ENCODE peak calls at places on chromosomes 7 and 10, in eight cellular contexts. One of them, this sample, is unnamed.

GRCh38 chr7:20892776-20893175 is 106.1 kb upstream of the SP8 start:
- DNase-seq in brain microvascular endothelial cell: no peak
- DNase-seq in cardiac muscle cell: no peak
- DNase-seq in CD4-positive, alpha-beta T cell: no peak
- DNase-seq in glutamatergic neuron: no peak
- DNase-seq in cardiac fibroblast: no peak
- DNase-seq in esophagus muscularis mucosa: no peak
- DNase-seq in tibial artery: no peak
- DNase-seq in this sample: no peak

GRCh38 chr10:110368002-110368401 is 63.3 kb upstream of the SMNDC1 start:
- DNase-seq in tibial artery: peak
- DNase-seq in brain microvascular endothelial cell: peak
- DNase-seq in cardiac fibroblast: peak
- DNase-seq in cardiac muscle cell: peak
- DNase-seq in CD4-positive, alpha-beta T cell: no peak
- DNase-seq in glutamatergic neuron: no peak
- DNase-seq in esophagus muscularis mucosa: no peak
- DNase-seq in this sample: no peak

GRCh38 chr7:147563669-147564068 is 1026.9 kb upstream of the C7orf33 start:
- DNase-seq in cardiac muscle cell: no peak
- DNase-seq in tibial artery: no peak
- DNase-seq in glutamatergic neuron: no peak
- DNase-seq in esophagus muscularis mucosa: no peak
- DNase-seq in CD4-positive, alpha-beta T cell: no peak
- DNase-seq in brain microvascular endothelial cell: no peak
- DNase-seq in cardiac fibroblast: no peak
- DNase-seq in this sample: no peak

GRCh38 chr7:65968256-65969185 is 13.5 kb downstream of the GUSB start:
- DNase-seq in brain microvascular endothelial cell: no peak
- DNase-seq in cardiac fibroblast: no peak
- DNase-seq in cardiac muscle cell: no peak
- DNase-seq in esophagus muscularis mucosa: no peak
- DNase-seq in glutamatergic neuron: no peak
- DNase-seq in tibial artery: peak
- DNase-seq in CD4-positive, alpha-beta T cell: no peak
- DNase-seq in this sample: no peak

GRCh38 chr10:122308487-122309141 is 37.5 kb downstream of the BTBD16 start:
- DNase-seq in cardiac muscle cell: no peak
- DNase-seq in esophagus muscularis mucosa: no peak
- DNase-seq in tibial artery: no peak
- DNase-seq in glutamatergic neuron: no peak
- DNase-seq in cardiac fibroblast: no peak
- DNase-seq in CD4-positive, alpha-beta T cell: no peak
- DNase-seq in brain microvascular endothelial cell: no peak
- DNase-seq in this sample: no peak

GRCh38 chr10:118213456-118213855 is 128.7 kb downstream of the FAM204A start:
- DNase-seq in glutamatergic neuron: no peak
- DNase-seq in brain microvascular endothelial cell: no peak
- DNase-seq in CD4-positive, alpha-beta T cell: no peak
- DNase-seq in esophagus muscularis mucosa: no peak
- DNase-seq in cardiac muscle cell: no peak
- DNase-seq in tibial artery: no peak
- DNase-seq in cardiac fibroblast: no peak
- DNase-seq in this sample: no peak

GRCh38 chr7:134694299-134694698 is 47.6 kb downstream of the BPGM start:
- DNase-seq in cardiac muscle cell: peak
- DNase-seq in tibial artery: no peak
- DNase-seq in esophagus muscularis mucosa: no peak
- DNase-seq in cardiac fibroblast: no peak
- DNase-seq in brain microvascular endothelial cell: no peak
- DNase-seq in CD4-positive, alpha-beta T cell: no peak
- DNase-seq in glutamatergic neuron: no peak
- DNase-seq in this sample: no peak

GRCh38 chr10:132746801-132747625 is 38.9 kb downstream of the NKX6-2 start:
- DNase-seq in CD4-positive, alpha-beta T cell: no peak
- DNase-seq in glutamatergic neuron: no peak
- DNase-seq in cardiac fibroblast: no peak
- DNase-seq in brain microvascular endothelial cell: no peak
- DNase-seq in tibial artery: no peak
- DNase-seq in esophagus muscularis mucosa: no peak
- DNase-seq in cardiac muscle cell: peak
- DNase-seq in this sample: no peak

GRCh38 chr10:6918305-6918704 is 338.2 kb upstream of the PRKCQ start:
- DNase-seq in CD4-positive, alpha-beta T cell: peak
- DNase-seq in cardiac muscle cell: no peak
- DNase-seq in esophagus muscularis mucosa: peak
- DNase-seq in brain microvascular endothelial cell: peak
- DNase-seq in cardiac fibroblast: peak
- DNase-seq in glutamatergic neuron: peak
- DNase-seq in tibial artery: no peak
- DNase-seq in this sample: peak

GRCh38 chr7:127943541-127944521 is 87.4 kb downstream of the LRRC4 start:
- DNase-seq in tibial artery: no peak
- DNase-seq in brain microvascular endothelial cell: peak
- DNase-seq in CD4-positive, alpha-beta T cell: no peak
- DNase-seq in cardiac fibroblast: peak
- DNase-seq in cardiac muscle cell: peak
- DNase-seq in esophagus muscularis mucosa: no peak
- DNase-seq in glutamatergic neuron: peak
- DNase-seq in this sample: no peak

GRCh38 chr7:90931996-90932912 is 332.0 kb upstream of the FZD1 start:
- DNase-seq in glutamatergic neuron: no peak
- DNase-seq in esophagus muscularis mucosa: no peak
- DNase-seq in tibial artery: no peak
- DNase-seq in CD4-positive, alpha-beta T cell: no peak
- DNase-seq in brain microvascular endothelial cell: no peak
- DNase-seq in cardiac fibroblast: no peak
- DNase-seq in cardiac muscle cell: no peak
- DNase-seq in this sample: no peak

GRCh38 chr10:76125900-76126299 is 694.5 kb downstream of the LRMDA start:
- DNase-seq in tibial artery: no peak
- DNase-seq in glutamatergic neuron: no peak
- DNase-seq in esophagus muscularis mucosa: peak
- DNase-seq in cardiac fibroblast: no peak
- DNase-seq in CD4-positive, alpha-beta T cell: no peak
- DNase-seq in brain microvascular endothelial cell: no peak
- DNase-seq in cardiac muscle cell: peak
- DNase-seq in this sample: no peak

GRCh38 chr10:17784701-17785100 is 24.4 kb upstream of the MRC1 start:
- DNase-seq in tibial artery: no peak
- DNase-seq in esophagus muscularis mucosa: no peak
- DNase-seq in cardiac fibroblast: peak
- DNase-seq in CD4-positive, alpha-beta T cell: no peak
- DNase-seq in cardiac muscle cell: no peak
- DNase-seq in brain microvascular endothelial cell: peak
- DNase-seq in glutamatergic neuron: no peak
- DNase-seq in this sample: no peak

GRCh38 chr10:98301664-98302319 is 33.8 kb upstream of the LOXL4 start:
- DNase-seq in CD4-positive, alpha-beta T cell: no peak
- DNase-seq in tibial artery: no peak
- DNase-seq in esophagus muscularis mucosa: no peak
- DNase-seq in brain microvascular endothelial cell: no peak
- DNase-seq in cardiac muscle cell: no peak
- DNase-seq in glutamatergic neuron: peak
- DNase-seq in cardiac fibroblast: no peak
- DNase-seq in this sample: no peak

GRCh38 chr7:2721842-2722241 is 33.8 kb downstream of the AMZ1 start:
- DNase-seq in brain microvascular endothelial cell: no peak
- DNase-seq in glutamatergic neuron: no peak
- DNase-seq in esophagus muscularis mucosa: no peak
- DNase-seq in tibial artery: no peak
- DNase-seq in cardiac fibroblast: no peak
- DNase-seq in cardiac muscle cell: no peak
- DNase-seq in CD4-positive, alpha-beta T cell: no peak
- DNase-seq in this sample: no peak

GRCh38 chr7:106139253-106140251 is 27.4 kb upstream of the SYPL1 start:
- DNase-seq in glutamatergic neuron: no peak
- DNase-seq in cardiac fibroblast: peak
- DNase-seq in brain microvascular endothelial cell: peak
- DNase-seq in CD4-positive, alpha-beta T cell: no peak
- DNase-seq in tibial artery: no peak
- DNase-seq in cardiac muscle cell: peak
- DNase-seq in esophagus muscularis mucosa: peak
- DNase-seq in this sample: no peak

GRCh38 chr7:158587425-158588084 is at the start of gene PTPRN2:
- DNase-seq in brain microvascular endothelial cell: no peak
- DNase-seq in CD4-positive, alpha-beta T cell: peak
- DNase-seq in cardiac fibroblast: peak
- DNase-seq in cardiac muscle cell: peak
- DNase-seq in glutamatergic neuron: peak
- DNase-seq in esophagus muscularis mucosa: no peak
- DNase-seq in tibial artery: no peak
- DNase-seq in this sample: no peak

GRCh38 chr7:36128448-36129047 is 24.5 kb upstream of the EEPD1 start:
- DNase-seq in CD4-positive, alpha-beta T cell: no peak
- DNase-seq in glutamatergic neuron: no peak
- DNase-seq in esophagus muscularis mucosa: peak
- DNase-seq in cardiac fibroblast: peak
- DNase-seq in cardiac muscle cell: no peak
- DNase-seq in brain microvascular endothelial cell: peak
- DNase-seq in tibial artery: peak
- DNase-seq in this sample: no peak

GRCh38 chr10:47061776-47062175 is 150.5 kb downstream of the PTPN20 start:
- DNase-seq in cardiac fibroblast: no peak
- DNase-seq in tibial artery: no peak
- DNase-seq in glutamatergic neuron: no peak
- DNase-seq in cardiac muscle cell: no peak
- DNase-seq in brain microvascular endothelial cell: no peak
- DNase-seq in CD4-positive, alpha-beta T cell: no peak
- DNase-seq in esophagus muscularis mucosa: no peak
- DNase-seq in this sample: no peak

GRCh38 chr7:27177795-27178320 is 3.7 kb upstream of the HOXA10 start:
- DNase-seq in CD4-positive, alpha-beta T cell: no peak
- DNase-seq in tibial artery: peak
- DNase-seq in glutamatergic neuron: no peak
- DNase-seq in brain microvascular endothelial cell: no peak
- DNase-seq in cardiac muscle cell: no peak
- DNase-seq in esophagus muscularis mucosa: no peak
- DNase-seq in cardiac fibroblast: no peak
- DNase-seq in this sample: no peak

GRCh38 chr10:98675902-98676301 is 229.2 kb upstream of the HPS1 start:
- DNase-seq in CD4-positive, alpha-beta T cell: no peak
- DNase-seq in cardiac fibroblast: no peak
- DNase-seq in glutamatergic neuron: no peak
- DNase-seq in brain microvascular endothelial cell: no peak
- DNase-seq in cardiac muscle cell: no peak
- DNase-seq in esophagus muscularis mucosa: no peak
- DNase-seq in tibial artery: no peak
- DNase-seq in this sample: no peak

DNA sequence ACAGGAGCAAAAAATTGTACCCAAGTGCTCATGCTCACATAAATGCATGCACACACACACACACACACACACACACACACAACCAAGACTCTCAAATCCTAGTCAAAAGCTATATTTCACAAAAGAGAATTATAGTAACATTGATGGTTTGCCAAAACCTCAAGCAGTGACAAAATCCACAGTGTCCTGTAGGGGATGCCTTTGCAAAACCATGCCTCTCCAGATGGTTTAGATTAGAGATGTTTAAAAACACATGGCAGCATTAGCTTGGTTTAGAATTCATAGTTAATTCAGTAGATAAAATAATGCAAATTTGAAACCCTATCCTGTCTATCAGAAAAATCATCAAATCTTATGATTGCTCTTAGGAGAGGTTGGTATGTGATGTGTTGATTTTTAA is 232.2 kb downstream of the DYNC1I1 start:
- DNase-seq in cardiac muscle cell: no peak
- DNase-seq in tibial artery: no peak
- DNase-seq in cardiac fibroblast: no peak
- DNase-seq in glutamatergic neuron: no peak
- DNase-seq in esophagus muscularis mucosa: no peak
- DNase-seq in CD4-positive, alpha-beta T cell: no peak
- DNase-seq in brain microvascular endothelial cell: no peak
- DNase-seq in this sample: no peak
- TF ChIP-seq CTCF in cardiac muscle cell: no peak
- TF ChIP-seq CTCF in tibial artery: no peak
- TF ChIP-seq CTCF in cardiac fibroblast: peak
- TF ChIP-seq CTCF in glutamatergic neuron: no peak
- TF ChIP-seq CTCF in esophagus muscularis mucosa: no peak
- TF ChIP-seq CTCF in CD4-positive, alpha-beta T cell: no peak
- TF ChIP-seq CTCF in brain microvascular endothelial cell: peak
- TF ChIP-seq CTCF in this sample: no peak

GRCh38 chr10:86632009-86632800 is 22.1 kb upstream of the OPN4 start:
- DNase-seq in esophagus muscularis mucosa: no peak
- DNase-seq in cardiac muscle cell: peak
- DNase-seq in tibial artery: no peak
- DNase-seq in brain microvascular endothelial cell: no peak
- DNase-seq in cardiac fibroblast: peak
- DNase-seq in glutamatergic neuron: peak
- DNase-seq in CD4-positive, alpha-beta T cell: no peak
- DNase-seq in this sample: no peak
- TF ChIP-seq CTCF in esophagus muscularis mucosa: peak
- TF ChIP-seq CTCF in cardiac muscle cell: peak
- TF ChIP-seq CTCF in tibial artery: no peak
- TF ChIP-seq CTCF in brain microvascular endothelial cell: peak
- TF ChIP-seq CTCF in cardiac fibroblast: no peak
- TF ChIP-seq CTCF in glutamatergic neuron: peak
- TF ChIP-seq CTCF in CD4-positive, alpha-beta T cell: no peak
- TF ChIP-seq CTCF in this sample: no peak

DNA sequence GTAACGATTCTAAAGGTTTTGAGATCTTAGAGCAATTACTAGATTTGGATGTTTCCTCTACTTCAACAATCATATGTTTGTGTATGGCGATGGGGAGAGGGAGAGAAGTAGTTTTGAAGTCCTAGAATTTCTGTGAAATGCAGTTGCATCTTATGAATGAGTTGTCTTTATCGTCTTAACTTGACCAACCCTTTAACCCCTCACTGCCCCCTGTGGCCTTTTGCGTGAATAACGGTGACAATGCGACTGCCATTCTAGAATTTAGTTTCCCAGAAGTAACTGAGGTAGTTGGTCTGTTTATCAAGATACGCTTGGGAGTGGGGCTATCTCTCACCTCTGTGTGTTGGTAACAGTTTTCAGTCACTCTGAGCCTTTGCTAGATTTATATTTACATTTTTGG is 204.6 kb downstream of the HDAC9 start:
- DNase-seq in glutamatergic neuron: peak
- DNase-seq in tibial artery: no peak
- DNase-seq in cardiac fibroblast: no peak
- DNase-seq in cardiac muscle cell: no peak
- DNase-seq in brain microvascular endothelial cell: no peak
- DNase-seq in CD4-positive, alpha-beta T cell: no peak
- DNase-seq in esophagus muscularis mucosa: no peak
- DNase-seq in this sample: no peak
- TF ChIP-seq CTCF in glutamatergic neuron: peak
- TF ChIP-seq CTCF in tibial artery: no peak
- TF ChIP-seq CTCF in cardiac fibroblast: no peak
- TF ChIP-seq CTCF in cardiac muscle cell: no peak
- TF ChIP-seq CTCF in brain microvascular endothelial cell: peak
- TF ChIP-seq CTCF in CD4-positive, alpha-beta T cell: no peak
- TF ChIP-seq CTCF in esophagus muscularis mucosa: no peak
- TF ChIP-seq CTCF in this sample: peak

DNA sequence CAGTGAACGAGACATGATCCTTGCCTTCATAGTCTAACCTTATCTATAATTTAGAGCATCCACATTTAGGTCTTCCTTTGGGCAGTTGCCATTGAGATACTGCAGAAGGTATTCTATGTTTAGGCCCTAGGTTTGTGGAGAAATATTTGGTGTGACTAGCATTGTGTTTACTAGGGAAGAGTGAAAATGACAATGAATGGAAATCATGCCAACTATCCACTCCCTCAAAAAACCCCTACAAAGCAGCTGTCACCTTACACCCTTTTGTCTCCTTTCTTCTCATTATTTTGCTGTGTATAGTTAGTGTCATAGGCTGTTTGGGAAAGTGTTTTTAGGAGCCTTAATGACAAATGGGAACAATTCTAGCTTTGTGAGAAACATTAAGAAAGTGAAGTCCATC is 3.2 kb downstream of the CCNJ start:
- DNase-seq in cardiac fibroblast: no peak
- DNase-seq in brain microvascular endothelial cell: no peak
- DNase-seq in esophagus muscularis mucosa: no peak
- DNase-seq in glutamatergic neuron: no peak
- DNase-seq in tibial artery: no peak
- DNase-seq in cardiac muscle cell: no peak
- DNase-seq in CD4-positive, alpha-beta T cell: no peak
- DNase-seq in this sample: no peak
- TF ChIP-seq CTCF in cardiac fibroblast: no peak
- TF ChIP-seq CTCF in brain microvascular endothelial cell: no peak
- TF ChIP-seq CTCF in esophagus muscularis mucosa: no peak
- TF ChIP-seq CTCF in glutamatergic neuron: no peak
- TF ChIP-seq CTCF in tibial artery: no peak
- TF ChIP-seq CTCF in cardiac muscle cell: no peak
- TF ChIP-seq CTCF in CD4-positive, alpha-beta T cell: no peak
- TF ChIP-seq CTCF in this sample: no peak